ENCODE peak calls at places on chromosomes 4 and X, in six cellular contexts. O is K562, N is WTC11, T is HepG2, A is A549, U is endothelial cell of umbilical vein. Y is an unnamed sample.

GRCh38 chr4:42302348-42302747 is 94.9 kb upstream of the SHISA3 start:
- DNase-seq in T (peak; percentile 68), N (peak; percentile 71), U (peak; percentile 27), A (peak; percentile 21), O (peak; percentile 23), Y (no peak)

GRCh38 chr4:76658231-76659102 is 223.4 kb downstream of the SHROOM3 start:
- DNase-seq in A (no peak), T (no peak), U (peak; percentile 79), O (no peak), N (no peak), Y (no peak)

GRCh38 chrX:71514367-71515038 is 18.4 kb upstream of the OGT start:
- DNase-seq in T (no peak), U (no peak), N (no peak), O (no peak), A (no peak), Y (no peak)

GRCh38 chrX:12010436-12010835 is 127.8 kb upstream of the FRMPD4 start:
- DNase-seq in N (no peak), O (no peak), A (no peak), U (no peak), T (no peak), Y (no peak)

GRCh38 chr4:128427832-128428366 is 140.3 kb upstream of the PGRMC2 start:
- DNase-seq in O (peak; percentile 33), N (no peak), T (peak; percentile 66), A (peak; percentile 94), U (peak; percentile 48), Y (no peak)

GRCh38 chr4:182144621-182145359 is 98.4 kb upstream of the TENM3 start:
- DNase-seq in N (peak; percentile 57), O (no peak), A (no peak), T (no peak), U (no peak), Y (no peak)

GRCh38 chrX:46757593-46757992 is 1.3 kb downstream of the SLC9A7 start:
- DNase-seq in A (no peak), T (no peak), N (no peak), U (peak; percentile 28), O (no peak), Y (no peak)

GRCh38 chrX:121570072-121570841 is 522.8 kb downstream of the GLUD2 start:
- DNase-seq in A (no peak), O (no peak), T (no peak), N (no peak), U (no peak), Y (no peak)

GRCh38 chr4:2925931-2926860 is 37.0 kb downstream of the NOP14 start:
- DNase-seq in A (no peak), N (no peak), T (no peak), U (no peak), O (no peak), Y (no peak)

GRCh38 chrX:43717161-43717560 is 61.1 kb downstream of the MAOA start:
- DNase-seq in N (no peak), U (no peak), T (no peak), O (no peak), A (no peak), Y (no peak)

GRCh38 chr4:155392486-155393184 is 15.9 kb upstream of the MAP9 start:
- DNase-seq in A (peak; percentile 78), N (no peak), T (peak; percentile 7), U (no peak), O (no peak), Y (no peak)

GRCh38 chrX:129139837-129140679 is 383.2 kb downstream of the SMARCA1 start:
- DNase-seq in N (no peak), A (peak; percentile 78), U (no peak), T (peak; percentile 91), O (no peak), Y (no peak)

GRCh38 chr4:115090483-115091075 is 22.8 kb downstream of the NDST4 start:
- DNase-seq in T (peak; percentile 24), N (no peak), U (peak; percentile 1), O (no peak), A (peak; percentile 5), Y (no peak)

GRCh38 chr4:23040539-23040938 is 347.8 kb downstream of the GBA3 start:
- DNase-seq in A (no peak), U (no peak), O (no peak), N (no peak), T (no peak), Y (no peak)

GRCh38 chrX:143306991-143307965 is 210.0 kb downstream of the SPANXN3 start:
- DNase-seq in A (no peak), N (no peak), O (no peak), T (no peak), U (no peak), Y (no peak)

GRCh38 chrX:18946157-18946556 is 37.8 kb downstream of the PHKA2 start:
- DNase-seq in N (no peak), T (no peak), U (no peak), A (no peak), O (no peak), Y (no peak)

GRCh38 chrX:134694333-134694925 is 36.2 kb upstream of the PLAC1 start:
- DNase-seq in O (no peak), T (no peak), N (no peak), A (no peak), U (no peak), Y (no peak)

GRCh38 chr4:6267573-6267972 is 2.1 kb upstream of the WFS1 start:
- DNase-seq in T (peak; percentile 45), U (no peak), A (no peak), N (no peak), O (no peak), Y (no peak)

GRCh38 chrX:86047174-86047991 is at the start of gene CHM:
- DNase-seq in T (peak; percentile 80), A (peak; percentile 84), N (peak; percentile 21), O (peak; percentile 67), U (peak; percentile 93), Y (no peak)

GRCh38 chr4:6221851-6222760 is 21.8 kb upstream of the JAKMIP1 start:
- DNase-seq in U (no peak), N (peak; percentile 80), A (no peak), T (no peak), O (peak; percentile 68), Y (no peak)

GRCh38 chr4:85741421-85741820 is 266.5 kb downstream of the ARHGAP24 start:
- DNase-seq in O (no peak), T (no peak), A (no peak), U (no peak), N (no peak), Y (no peak)

GRCh38 chr4:164542431-164542830 is 211.5 kb upstream of the SMIM31 start:
- DNase-seq in A (no peak), N (no peak), O (no peak), T (no peak), U (no peak), Y (no peak)

GRCh38 chr4:38757945-38758344 is 24.8 kb downstream of the TLR10 start:
- DNase-seq in A (peak; percentile 40), O (no peak), U (no peak), T (no peak), N (peak; percentile 24), Y (no peak)

GRCh38 chr4:38762560-38762959 is 20.2 kb downstream of the TLR10 start:
- DNase-seq in O (no peak), T (no peak), U (no peak), A (no peak), N (no peak), Y (no peak)

GRCh38 chr4:38760915-38761314 is 21.9 kb downstream of the TLR10 start:
- DNase-seq in T (no peak), N (no peak), U (no peak), A (no peak), O (no peak), Y (no peak)

GRCh38 chr4:38759790-38760122 is 23.0 kb downstream of the TLR10 start:
- DNase-seq in O (no peak), T (no peak), N (no peak), A (no peak), U (no peak), Y (no peak)

DNA sequence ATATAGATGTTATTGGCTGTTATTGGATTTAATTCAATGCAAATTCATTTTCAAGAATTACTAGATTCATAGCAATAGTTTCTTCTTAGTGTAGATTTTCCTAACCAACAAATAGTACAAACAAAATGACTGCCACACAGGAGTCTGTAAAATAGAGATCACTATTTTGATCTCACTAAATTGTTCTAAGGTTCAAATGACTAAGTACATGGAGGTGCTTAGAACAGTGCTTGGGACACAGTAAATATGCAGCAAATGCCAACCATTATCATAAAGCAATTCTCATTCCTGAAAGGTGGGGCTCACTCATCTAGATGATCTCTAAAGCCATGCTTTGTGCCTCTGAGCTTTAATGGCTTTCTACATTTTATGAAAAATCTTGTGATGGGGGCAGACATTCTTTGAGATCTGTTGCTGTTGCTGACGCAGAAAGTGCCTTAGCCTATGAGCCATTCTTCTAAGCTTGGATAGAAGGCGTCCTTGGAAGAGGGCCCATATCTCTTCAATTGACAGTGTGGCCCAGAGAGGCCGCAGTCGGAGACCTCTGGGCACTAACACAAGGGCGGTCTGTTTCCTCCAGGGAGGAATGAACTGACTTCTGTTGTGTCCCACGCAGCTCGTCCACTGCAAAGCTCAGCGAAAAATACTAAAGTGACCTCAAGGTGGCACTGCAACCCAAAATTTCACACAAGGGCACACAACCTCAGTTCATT is 23.6 kb downstream of the TLR10 start:
- DNase-seq in A (peak; percentile 43), U (peak; percentile 64), T (peak; percentile 39), N (peak; percentile 67), O (peak; percentile 58), Y (peak; percentile 15)
- TF ChIP-seq JUN in A (no peak), U (no peak), T (no peak), N (no peak), O (no peak), Y (no peak)

GRCh38 chrX:139158256-139158655 is 372.3 kb upstream of the F9 start:
- DNase-seq in A (no peak), T (no peak), N (no peak), O (no peak), U (no peak), Y (no peak)
- TF ChIP-seq JUN in A (no peak), T (no peak), N (no peak), O (no peak), U (no peak), Y (no peak)

GRCh38 chr4:102684605-102685052 is 76.1 kb downstream of the MANBA start:
- DNase-seq in O (no peak), T (no peak), U (no peak), N (no peak), A (peak; percentile 31), Y (no peak)

GRCh38 chr4:102685768-102686167 is 75.0 kb downstream of the MANBA start:
- DNase-seq in N (no peak), U (no peak), T (no peak), A (no peak), O (no peak), Y (no peak)

GRCh38 chr4:102687982-102688433 is 72.8 kb downstream of the MANBA start:
- DNase-seq in A (peak; percentile 7), N (no peak), U (no peak), T (no peak), O (no peak), Y (no peak)

GRCh38 chr4:102683846-102684581 is 76.8 kb downstream of the MANBA start:
- DNase-seq in N (no peak), O (no peak), A (no peak), U (no peak), T (no peak), Y (no peak)

GRCh38 chr4:102687373-102687981 is 73.3 kb downstream of the MANBA start:
- DNase-seq in T (no peak), U (no peak), N (no peak), A (peak; percentile 52), O (no peak), Y (no peak)
- TF ChIP-seq JUN in T (no peak), U (no peak), N (no peak), A (no peak), O (no peak), Y (no peak)

GRCh38 chr4:189084671-189085070 is 856.0 kb upstream of the FRG1 start:
- DNase-seq in U (no peak), N (peak; percentile 35), A (peak; percentile 5), O (no peak), T (no peak), Y (no peak)

GRCh38 chr4:189083769-189084168 is 856.9 kb upstream of the FRG1 start:
- DNase-seq in U (no peak), A (no peak), T (no peak), N (no peak), O (no peak), Y (no peak)

GRCh38 chr4:189081831-189082230 is 858.8 kb upstream of the FRG1 start:
- DNase-seq in U (no peak), T (no peak), O (no peak), A (no peak), N (no peak), Y (no peak)
- TF ChIP-seq JUN in U (no peak), T (no peak), O (no peak), A (no peak), N (no peak), Y (no peak)